ENCODE peak calls at places on chromosomes 13 and 19, in eight cellular contexts. M, N, T, V, U, Q, J and I are unnamed samples.

GRCh38 chr19:14782978-14783545 is 4.7 kb upstream of the ADGRE2 start:
- DNase-seq in M (no peak), N (no peak), T (no peak), V (no peak), U (no peak), Q (no peak), J (no peak), I (no peak)

GRCh38 chr13:80309926-80310325 is 31.0 kb downstream of the SPRY2 start:
- DNase-seq in M (no peak), N (no peak), T (no peak), V (no peak), U (no peak), Q (no peak), J (no peak), I (no peak)

GRCh38 chr19:51702754-51703654 is 9.9 kb downstream of the SPACA6 start:
- DNase-seq in M (no peak), N (no peak), T (peak), V (no peak), U (no peak), Q (peak), J (peak), I (no peak)

GRCh38 chr19:38851622-38852230 is 1.9 kb upstream of the HNRNPL start:
- DNase-seq in M (peak), N (peak), T (peak), V (peak), U (peak), Q (peak), J (peak), I (peak)

GRCh38 chr13:95553614-95554385 is 1.3 kb downstream of the CLDN10 start:
- DNase-seq in M (peak), N (no peak), T (no peak), V (no peak), U (no peak), Q (peak), J (peak), I (no peak)

GRCh38 chr19:40274585-40275544 is 10.3 kb downstream of the AKT2 start:
- DNase-seq in M (no peak), N (no peak), T (no peak), V (no peak), U (no peak), Q (no peak), J (no peak), I (peak)

GRCh38 chr13:105587786-105588185 is 947.7 kb downstream of the EFNB2 start:
- DNase-seq in M (no peak), N (no peak), T (no peak), V (no peak), U (no peak), Q (peak), J (no peak), I (no peak)

GRCh38 chr13:109782823-109783411 is 3.5 kb downstream of the IRS2 start:
- DNase-seq in M (no peak), N (no peak), T (no peak), V (no peak), U (peak), Q (no peak), J (no peak), I (no peak)

GRCh38 chr13:91347996-91348905 is 764 bp downstream of the MIR17HG start:
- DNase-seq in M (no peak), N (peak), T (peak), V (no peak), U (no peak), Q (no peak), J (peak), I (peak)

GRCh38 chr13:97267418-97268059 is 45.4 kb downstream of the MBNL2 start:
- DNase-seq in M (no peak), N (no peak), T (no peak), V (no peak), U (no peak), Q (no peak), J (no peak), I (no peak)

GRCh38 chr13:42754801-42755513 is 26.4 kb upstream of the FAM216B start:
- DNase-seq in M (no peak), N (no peak), T (no peak), V (no peak), U (no peak), Q (no peak), J (no peak), I (no peak)

GRCh38 chr13:83515267-83515666 is 367.0 kb downstream of the SLITRK1 start:
- DNase-seq in M (peak), N (no peak), T (no peak), V (no peak), U (no peak), Q (peak), J (no peak), I (no peak)

GRCh38 chr13:39129253-39129652 is 91.0 kb downstream of the NHLRC3 start:
- DNase-seq in M (no peak), N (no peak), T (no peak), V (no peak), U (no peak), Q (no peak), J (no peak), I (no peak)

GRCh38 chr19:38877781-38878574 is at the start of gene RINL:
- DNase-seq in M (no peak), N (peak), T (no peak), V (no peak), U (no peak), Q (peak), J (no peak), I (peak)

GRCh38 chr13:46795321-46795720 is 1.6 kb downstream of the ESD start:
- DNase-seq in M (no peak), N (no peak), T (no peak), V (no peak), U (no peak), Q (peak), J (no peak), I (no peak)
- TF ChIP-seq CTCF in M (no peak), N (no peak), T (no peak), V (no peak), U (no peak), Q (no peak), J (no peak), I (no peak)

DNA sequence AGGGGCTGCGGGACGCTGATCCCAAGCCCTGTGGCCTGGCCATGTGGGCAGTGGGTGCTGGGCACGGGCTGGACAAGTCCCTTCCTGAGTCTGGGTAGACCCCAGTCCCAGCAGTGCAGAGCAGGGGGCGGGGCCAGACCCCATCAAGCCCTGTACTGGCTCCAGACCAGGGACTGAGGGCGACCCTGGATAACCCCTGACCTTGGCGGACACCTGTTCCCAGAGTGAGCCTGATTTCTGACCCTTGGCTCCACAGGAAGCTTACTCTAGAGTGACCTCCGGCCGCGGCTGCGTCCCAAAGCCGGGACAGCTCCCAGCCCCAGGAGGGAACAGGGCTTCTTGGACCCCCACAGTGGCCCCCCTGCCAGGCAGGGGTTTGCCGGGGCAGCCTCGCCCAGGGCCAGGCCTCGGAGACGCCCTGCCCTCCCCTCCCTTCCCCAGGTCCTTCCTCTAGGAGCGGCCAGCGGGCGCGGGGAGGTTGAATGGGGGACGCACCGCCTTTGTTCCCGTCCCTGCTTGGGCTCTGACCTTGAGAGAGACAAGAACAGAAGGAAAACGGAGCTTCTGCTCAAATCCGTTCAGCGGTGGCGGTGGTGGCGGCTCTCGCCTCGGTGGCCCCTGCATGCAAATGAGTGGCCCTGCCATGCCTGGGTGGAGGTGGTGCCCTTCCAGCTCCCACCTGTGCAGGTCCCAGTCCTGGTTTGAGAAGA is 2.3 kb upstream of the EFNA2 start:
- DNase-seq in M (no peak), N (no peak), T (no peak), V (no peak), U (no peak), Q (no peak), J (no peak), I (no peak)
- H3K4me3 ChIP-seq in M (no peak), N (no peak), T (no peak), V (no peak), U (no peak), Q (no peak), J (no peak), I (no peak)

GRCh38 chr19:31944286-31944685 is 401.1 kb upstream of the ZNF507 start:
- DNase-seq in M (no peak), N (no peak), T (no peak), V (no peak), U (peak), Q (no peak), J (no peak), I (no peak)

GRCh38 chr19:31937983-31938382 is 407.4 kb upstream of the ZNF507 start:
- DNase-seq in M (no peak), N (no peak), T (no peak), V (no peak), U (peak), Q (no peak), J (no peak), I (no peak)

GRCh38 chr19:31943778-31944177 is 401.6 kb upstream of the ZNF507 start:
- DNase-seq in M (no peak), N (no peak), T (no peak), V (no peak), U (peak), Q (no peak), J (no peak), I (no peak)

GRCh38 chr19:31943305-31943704 is 402.1 kb upstream of the ZNF507 start:
- DNase-seq in M (no peak), N (no peak), T (no peak), V (no peak), U (peak), Q (no peak), J (no peak), I (no peak)

DNA sequence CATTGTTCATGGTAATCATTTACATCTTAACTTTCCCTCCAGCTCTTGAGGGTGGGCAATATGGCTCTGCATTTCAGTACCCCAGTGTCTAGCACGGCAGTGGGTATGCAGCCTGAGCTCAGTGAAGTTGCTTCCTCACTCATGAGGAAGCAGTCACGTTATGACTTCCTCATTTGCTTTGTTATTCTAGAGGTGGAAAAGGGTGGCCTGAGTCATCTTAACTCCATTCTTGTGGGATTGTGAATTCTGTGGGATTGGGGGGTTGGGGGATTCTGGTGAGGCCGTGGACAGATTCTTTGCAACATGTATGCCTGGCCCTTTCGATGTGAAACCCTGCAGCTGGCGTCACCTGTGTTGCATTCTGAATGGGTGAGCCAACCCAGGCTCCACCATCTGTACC is 406.7 kb upstream of the ZNF507 start:
- DNase-seq in M (peak), N (no peak), T (no peak), V (no peak), U (no peak), Q (no peak), J (no peak), I (no peak)
- TF ChIP-seq CTCF in M (no peak), N (no peak), T (no peak), V (no peak), U (no peak), Q (no peak), J (no peak), I (no peak)

DNA sequence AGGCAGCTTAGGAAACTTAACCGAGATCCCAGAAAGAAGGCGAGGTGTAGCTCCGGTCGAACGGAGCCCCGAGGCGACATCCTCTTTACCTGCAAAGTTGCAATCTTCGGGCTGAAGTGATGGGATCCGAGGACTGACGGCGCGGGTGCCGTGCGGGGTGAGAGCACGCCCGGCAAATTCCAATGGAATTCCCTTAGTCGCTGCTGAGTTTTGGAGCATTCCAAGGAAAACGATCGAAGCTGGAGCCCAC is 141 bp downstream of the TRPC4 start:
- DNase-seq in M (no peak), N (no peak), T (no peak), V (no peak), U (no peak), Q (no peak), J (no peak), I (no peak)
- H3K4me3 ChIP-seq in M (peak), N (peak), T (peak), V (peak), U (peak), Q (peak), J (peak), I (no peak)

DNA sequence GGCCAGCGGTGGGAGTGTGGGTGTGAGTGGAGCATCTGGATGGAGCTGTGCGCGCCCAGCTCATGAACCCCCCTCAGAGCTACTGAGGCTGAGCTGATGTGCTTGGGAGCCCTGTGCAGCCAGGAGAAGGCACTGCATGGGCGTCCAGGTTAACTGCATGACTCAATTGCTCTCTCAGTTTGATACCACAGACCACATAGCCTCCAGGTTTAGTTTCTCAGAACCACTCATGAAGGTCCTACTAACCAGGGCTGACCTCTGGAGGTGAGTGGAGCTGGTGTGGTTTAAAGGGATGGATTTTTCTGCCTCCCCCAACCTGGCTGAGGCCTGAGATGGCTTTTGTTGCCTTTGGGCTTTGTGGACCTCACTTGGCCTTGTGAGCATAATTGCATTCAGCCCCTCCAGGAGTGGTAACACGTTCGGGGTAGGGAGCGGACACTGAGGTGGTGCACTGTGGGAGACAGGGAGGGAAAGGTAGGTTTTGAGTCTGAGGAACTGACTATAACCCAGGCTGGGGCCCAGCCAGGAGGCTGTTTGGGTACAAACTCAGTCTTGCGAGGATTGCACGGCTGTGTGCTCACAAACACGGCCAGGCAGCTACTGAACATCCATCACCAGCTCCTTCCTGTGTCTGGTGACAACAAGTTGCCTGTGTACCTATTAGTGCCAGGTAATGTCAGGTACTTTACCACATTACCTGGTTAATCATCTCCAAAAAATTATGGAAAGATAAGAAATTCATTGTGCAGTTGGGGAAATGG is 97.5 kb downstream of the RGCC start:
- DNase-seq in M (no peak), N (no peak), T (no peak), V (no peak), U (no peak), Q (no peak), J (no peak), I (peak)
- TF ChIP-seq CTCF in M (no peak), N (no peak), T (no peak), V (no peak), U (no peak), Q (no peak), J (no peak), I (peak)

DNA sequence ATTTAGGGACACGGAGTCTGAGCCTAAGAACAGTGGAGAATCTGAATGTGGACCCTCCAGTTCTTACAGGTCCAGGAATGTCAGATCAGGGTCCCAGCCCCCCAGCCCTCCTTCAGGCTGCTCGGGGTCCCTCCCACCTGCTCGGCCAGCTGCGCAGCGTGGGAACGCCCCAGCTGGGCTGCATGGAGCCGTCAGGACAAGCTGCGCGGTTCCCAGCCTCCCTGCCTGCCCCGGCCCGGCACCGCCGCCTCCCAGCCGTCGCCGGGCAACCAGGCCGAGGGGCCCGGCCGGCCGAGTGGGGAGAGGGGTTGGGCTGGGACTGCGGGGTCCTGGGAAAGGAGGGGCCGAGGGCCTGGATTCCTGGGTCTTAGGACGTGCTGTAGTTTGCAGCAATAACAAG is 710 bp upstream of the KIRREL2 start:
- DNase-seq in M (no peak), N (no peak), T (no peak), V (no peak), U (no peak), Q (no peak), J (no peak), I (no peak)
- H3K4me3 ChIP-seq in M (no peak), N (no peak), T (no peak), V (no peak), U (peak), Q (no peak), J (peak), I (no peak)